ENCODE peak calls at places on chromosomes 5 and 9, in nine cellular contexts. N, F, J, S, Y, G, P, I and M are unnamed samples.

GRCh38 chr9:127516835-127517607 is 65.7 kb downstream of the LRSAM1 start:
- DNase-seq in N (no peak), F (no peak), J (no peak), S (no peak), Y (no peak), G (no peak), P (no peak), I (no peak), M (peak; percentile 55)

GRCh38 chr9:99998266-99998665 is 91.8 kb downstream of the STX17 start:
- DNase-seq in N (peak; percentile 79), F (no peak), J (no peak), S (no peak), Y (no peak), G (no peak), P (no peak), I (no peak), M (peak; percentile 62)

GRCh38 chr5:119200795-119201194 is 129.9 kb downstream of the DMXL1 start:
- DNase-seq in N (no peak), F (no peak), J (no peak), S (no peak), Y (no peak), G (no peak), P (no peak), I (no peak), M (no peak)

GRCh38 chr9:18472915-18473314 is 1.0 kb upstream of the ADAMTSL1 start:
- DNase-seq in N (peak; percentile 59), F (no peak), J (no peak), S (no peak), Y (no peak), G (no peak), P (peak; percentile 76), I (no peak), M (no peak)

GRCh38 chr9:13478637-13479036 is 199.1 kb upstream of the MPDZ start:
- DNase-seq in N (no peak), F (no peak), J (no peak), S (no peak), Y (no peak), G (no peak), P (peak; percentile 13), I (peak; percentile 25), M (no peak)

GRCh38 chr5:142286111-142286510 is 38.7 kb downstream of the SPRY4 start:
- DNase-seq in N (no peak), F (no peak), J (no peak), S (peak; percentile 47), Y (no peak), G (no peak), P (no peak), I (no peak), M (no peak)

GRCh38 chr9:21510806-21511205 is 28.7 kb upstream of the IFNE start:
- DNase-seq in N (no peak), F (no peak), J (no peak), S (no peak), Y (no peak), G (no peak), P (no peak), I (no peak), M (no peak)

GRCh38 chr5:10479226-10479721 is 37.6 kb downstream of the ROPN1L start:
- DNase-seq in N (peak; percentile 63), F (no peak), J (no peak), S (peak; percentile 85), Y (no peak), G (peak; percentile 85), P (peak; percentile 80), I (no peak), M (no peak)

GRCh38 chr9:130137870-130138653 is 34.1 kb upstream of the NCS1 start:
- DNase-seq in N (peak; percentile 81), F (no peak), J (no peak), S (no peak), Y (no peak), G (peak; percentile 96), P (peak; percentile 94), I (peak; percentile 88), M (no peak)

GRCh38 chr5:38426986-38427950 is 129.2 kb downstream of the LIFR start:
- DNase-seq in N (no peak), F (no peak), J (no peak), S (no peak), Y (no peak), G (no peak), P (no peak), I (no peak), M (no peak)

GRCh38 chr5:141840826-141841360 is 37.3 kb downstream of the PCDH1 start:
- DNase-seq in N (peak; percentile 49), F (no peak), J (no peak), S (no peak), Y (no peak), G (no peak), P (no peak), I (no peak), M (no peak)